ENCODE peak calls at places on chromosome 17, in nine cellular contexts. X, S, J, R, T, N, G, H and M are unnamed samples.

GRCh38 chr17:30939059-30939689 is 17.4 kb downstream of the ADAP2 start:
- DNase-seq in X (no peak), S (no peak), J (no peak), R (no peak), T (no peak), N (peak), G (no peak), H (no peak), M (no peak)

GRCh38 chr17:51869387-51869786 is 289.1 kb downstream of the CA10 start:
- DNase-seq in X (no peak), S (peak), J (no peak), R (no peak), T (no peak), N (peak), G (no peak), H (no peak), M (no peak)

GRCh38 chr17:9907883-9908648 is 3.0 kb upstream of the RCVRN start:
- DNase-seq in X (no peak), S (no peak), J (no peak), R (no peak), T (peak), N (no peak), G (no peak), H (no peak), M (no peak)

GRCh38 chr17:52546990-52547389 is 388.5 kb upstream of the CA10 start:
- DNase-seq in X (no peak), S (no peak), J (peak), R (no peak), T (no peak), N (no peak), G (no peak), H (no peak), M (no peak)

GRCh38 chr17:38602453-38602852 is 3.3 kb downstream of the SRCIN1 start:
- DNase-seq in X (no peak), S (no peak), J (no peak), R (no peak), T (no peak), N (no peak), G (no peak), H (no peak), M (no peak)

GRCh38 chr17:47225436-47225858 is 16.3 kb downstream of the MYL4 start:
- DNase-seq in X (no peak), S (peak), J (peak), R (peak), T (peak), N (no peak), G (peak), H (peak), M (peak)

GRCh38 chr17:59675231-59675630 is 32.0 kb downstream of the PTRH2 start:
- DNase-seq in X (no peak), S (no peak), J (no peak), R (no peak), T (no peak), N (no peak), G (no peak), H (no peak), M (no peak)

GRCh38 chr17:69677130-69677529 is 262.6 kb downstream of the MAP2K6 start:
- DNase-seq in X (no peak), S (peak), J (no peak), R (no peak), T (no peak), N (no peak), G (no peak), H (no peak), M (no peak)

GRCh38 chr17:72697602-72698146 is 394.8 kb downstream of the SLC39A11 start:
- DNase-seq in X (no peak), S (peak), J (no peak), R (no peak), T (no peak), N (no peak), G (no peak), H (no peak), M (no peak)

GRCh38 chr17:50903604-50904521 is 37.7 kb upstream of the TOB1 start:
- DNase-seq in X (no peak), S (peak), J (no peak), R (no peak), T (peak), N (peak), G (no peak), H (no peak), M (no peak)

GRCh38 chr17:50769884-50770283 is 2.6 kb upstream of the ANKRD40CL start:
- DNase-seq in X (no peak), S (no peak), J (no peak), R (no peak), T (no peak), N (no peak), G (no peak), H (no peak), M (no peak)

GRCh38 chr17:74011963-74012362 is 191.5 kb upstream of the RPL38 start:
- DNase-seq in X (no peak), S (no peak), J (no peak), R (no peak), T (no peak), N (no peak), G (no peak), H (no peak), M (no peak)

GRCh38 chr17:78342438-78343098 is 17.3 kb downstream of the SOCS3 start:
- DNase-seq in X (peak), S (peak), J (peak), R (peak), T (no peak), N (no peak), G (no peak), H (peak), M (peak)

GRCh38 chr17:14302421-14303099 is 1.7 kb downstream of the HS3ST3B1 start:
- DNase-seq in X (peak), S (peak), J (peak), R (peak), T (peak), N (peak), G (peak), H (peak), M (peak)

GRCh38 chr17:14303343-14304221 is 2.7 kb downstream of the HS3ST3B1 start:
- DNase-seq in X (no peak), S (no peak), J (no peak), R (no peak), T (no peak), N (no peak), G (no peak), H (no peak), M (no peak)

GRCh38 chr17:14305785-14306496 is 5.1 kb downstream of the HS3ST3B1 start:
- DNase-seq in X (no peak), S (no peak), J (no peak), R (no peak), T (no peak), N (no peak), G (no peak), H (no peak), M (no peak)

GRCh38 chr17:14304876-14305636 is 4.2 kb downstream of the HS3ST3B1 start:
- DNase-seq in X (no peak), S (no peak), J (no peak), R (no peak), T (no peak), N (no peak), G (no peak), H (no peak), M (no peak)

DNA sequence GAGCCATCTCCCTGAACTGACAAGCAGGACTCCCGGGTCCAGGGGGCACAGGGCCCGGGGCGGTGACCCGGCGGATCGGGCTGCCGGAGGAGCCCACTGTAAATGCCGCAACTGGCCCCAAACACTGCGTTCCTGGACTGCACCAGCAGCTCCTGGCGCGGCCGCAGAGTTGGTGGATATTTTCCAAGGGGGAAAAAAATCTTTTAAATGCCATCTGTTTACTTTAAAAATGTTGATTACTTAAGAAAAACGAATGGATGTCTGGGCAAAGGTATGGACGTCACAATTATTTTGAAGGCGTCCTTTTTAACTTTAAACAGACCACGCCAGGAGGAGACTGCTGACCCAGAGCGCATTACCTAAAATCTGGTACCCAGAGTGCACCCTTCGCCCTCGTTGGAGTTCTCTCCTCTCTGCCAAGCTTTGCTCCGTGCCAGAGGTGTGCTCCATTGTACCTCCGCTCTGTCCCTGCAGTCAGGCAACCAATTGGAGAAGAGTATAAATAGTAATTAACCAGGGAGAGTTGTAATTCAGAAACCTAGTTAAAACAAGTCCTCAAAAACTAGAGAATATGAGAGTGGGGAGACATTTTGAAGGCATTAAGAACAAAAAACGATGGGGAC is 3.5 kb downstream of the HS3ST3B1 start:
- DNase-seq in X (no peak), S (no peak), J (no peak), R (no peak), T (no peak), N (no peak), G (no peak), H (no peak), M (no peak)
- H3K27ac ChIP-seq in X (no peak), S (no peak), J (no peak), R (no peak), T (no peak), N (no peak), G (no peak), H (no peak), M (no peak)

GRCh38 chr17:39776267-39776666 is 38.5 kb downstream of the GRB7 start:
- DNase-seq in X (no peak), S (no peak), J (no peak), R (no peak), T (no peak), N (no peak), G (no peak), H (no peak), M (no peak)
- H3K4me3 ChIP-seq in X (no peak), S (no peak), J (no peak), R (no peak), T (no peak), N (peak), G (no peak), H (no peak), M (no peak)

DNA sequence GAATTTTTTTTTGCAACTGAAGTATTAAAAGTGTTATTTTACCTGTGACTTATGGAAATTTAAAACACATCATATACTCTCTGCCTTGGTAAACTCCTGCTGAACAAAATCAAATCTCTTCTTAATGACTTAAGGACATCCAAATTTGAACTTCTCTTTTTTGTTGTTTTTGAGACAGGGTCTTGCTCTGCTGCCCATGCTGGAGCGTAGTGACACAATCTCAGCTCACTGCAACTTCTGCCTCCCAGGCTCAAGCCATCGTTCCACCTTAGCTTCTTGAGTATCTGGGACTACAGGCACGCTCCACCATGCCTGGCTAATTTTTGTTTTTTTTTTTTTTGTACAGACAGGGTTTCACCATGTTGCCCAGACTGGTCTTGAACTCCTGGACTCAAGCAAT is 56.1 kb downstream of the SKAP1 start:
- DNase-seq in X (no peak), S (no peak), J (no peak), R (no peak), T (no peak), N (no peak), G (no peak), H (no peak), M (no peak)
- TF ChIP-seq CTCF in X (no peak), S (no peak), J (no peak), R (no peak), T (no peak), N (no peak), G (no peak), H (no peak), M (no peak)

DNA sequence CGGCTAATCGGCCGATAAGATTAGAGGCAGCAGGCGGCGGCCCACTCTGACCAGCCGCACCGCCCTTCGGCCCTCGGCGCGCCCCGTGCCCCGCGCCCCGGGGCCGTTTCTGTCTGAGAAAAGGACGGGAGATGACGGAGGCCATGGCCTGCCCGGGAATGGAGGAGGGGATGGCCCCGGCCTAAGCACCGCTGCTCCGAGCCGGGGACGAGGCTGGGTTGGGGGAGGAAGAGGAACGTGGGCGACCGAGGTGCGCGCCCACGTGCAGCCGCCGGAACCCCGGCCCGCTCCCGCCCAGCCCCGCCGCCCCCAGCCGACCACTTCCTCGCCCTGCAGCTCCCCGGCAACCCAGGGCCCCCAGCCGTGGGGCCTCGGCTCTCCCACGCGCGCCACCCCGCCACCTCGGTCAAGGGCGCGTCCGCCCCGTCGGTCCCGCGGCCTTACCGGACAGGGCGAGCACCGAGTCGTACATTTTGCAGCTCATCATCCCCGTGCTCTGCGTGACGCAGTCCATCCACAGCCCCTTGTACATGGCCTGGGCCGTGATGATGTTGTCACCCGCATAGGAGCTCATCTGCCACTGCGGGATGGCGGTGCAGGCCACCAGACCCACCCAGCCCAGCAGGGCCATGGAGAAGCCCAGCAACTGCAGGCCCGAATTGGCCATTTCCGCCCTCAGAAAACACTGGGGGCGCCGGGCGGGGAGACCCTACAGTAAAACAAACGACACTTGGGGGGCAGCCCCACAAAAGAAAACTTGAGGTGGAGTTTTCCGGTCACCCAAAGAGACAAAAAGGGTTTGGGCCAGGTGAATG is 694 bp downstream of the CLDN7 start:
- DNase-seq in X (no peak), S (no peak), J (no peak), R (no peak), T (no peak), N (no peak), G (no peak), H (no peak), M (no peak)
- H3K27ac ChIP-seq in X (no peak), S (peak), J (no peak), R (no peak), T (no peak), N (no peak), G (peak), H (no peak), M (no peak)

GRCh38 chr17:33964344-33964979 is 290.6 kb upstream of the CCL2 start:
- DNase-seq in X (no peak), S (no peak), J (no peak), R (no peak), T (no peak), N (peak), G (no peak), H (no peak), M (no peak)
- H3K4me3 ChIP-seq in X (no peak), S (no peak), J (no peak), R (no peak), T (no peak), N (no peak), G (no peak), H (no peak), M (no peak)

GRCh38 chr17:80414508-80414802 is 512 bp upstream of the ENDOV start:
- DNase-seq in X (no peak), S (peak), J (no peak), R (no peak), T (no peak), N (peak), G (no peak), H (no peak), M (no peak)
- TF ChIP-seq CTCF in X (no peak), S (peak), J (no peak), R (no peak), T (no peak), N (peak), G (no peak), H (no peak), M (peak)

GRCh38 chr17:57898487-57899311 is 48.9 kb upstream of the MRPS23 start:
- DNase-seq in X (peak), S (no peak), J (no peak), R (peak), T (no peak), N (no peak), G (peak), H (peak), M (peak)
- H3K27ac ChIP-seq in X (peak), S (no peak), J (peak), R (peak), T (peak), N (no peak), G (peak), H (peak), M (no peak)

DNA sequence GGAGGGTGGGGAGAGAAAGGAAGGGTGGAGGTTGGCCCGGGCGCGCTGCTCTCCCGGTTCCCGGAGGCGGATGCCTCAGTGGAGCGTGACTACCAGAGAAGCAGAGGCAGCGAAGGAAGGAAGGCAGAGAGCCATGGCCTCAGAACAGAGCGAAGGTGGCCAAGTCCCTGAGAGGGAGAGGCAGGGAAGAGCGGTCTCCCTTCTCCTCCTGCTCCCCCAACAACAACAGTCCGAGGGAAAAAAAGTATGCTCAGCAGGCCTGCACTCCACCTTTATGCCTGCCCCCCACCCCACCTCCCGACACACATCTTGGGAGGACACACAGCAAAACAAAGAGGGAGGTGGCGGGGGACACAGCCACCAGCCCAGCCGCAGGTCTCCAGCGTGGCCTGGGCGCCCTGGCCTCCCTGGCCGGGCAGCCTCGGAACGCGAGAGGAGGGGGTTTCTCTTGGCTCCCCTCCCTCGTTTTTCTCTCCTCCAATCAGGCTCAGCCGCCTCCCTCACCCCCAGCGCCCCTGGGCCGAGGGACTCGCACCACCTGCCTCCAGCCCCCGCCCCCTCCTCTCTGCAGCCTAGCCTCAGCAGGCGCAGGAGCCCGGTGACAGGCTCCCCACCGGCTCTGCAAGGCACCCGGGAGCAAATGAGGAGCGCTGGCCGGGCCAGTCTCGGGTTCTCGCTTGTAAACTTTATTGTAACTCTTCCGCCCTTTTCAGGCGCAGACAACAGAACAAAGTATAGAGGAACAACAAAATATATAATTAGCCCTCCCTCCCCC is 1.1 kb upstream of the HOXB7 start:
- DNase-seq in X (no peak), S (no peak), J (no peak), R (no peak), T (no peak), N (peak), G (no peak), H (no peak), M (no peak)
- H3K4me3 ChIP-seq in X (peak), S (peak), J (peak), R (peak), T (peak), N (peak), G (peak), H (peak), M (peak)

GRCh38 chr17:3814361-3814760 is 13.4 kb upstream of the ITGAE start:
- DNase-seq in X (no peak), S (no peak), J (no peak), R (no peak), T (no peak), N (no peak), G (no peak), H (no peak), M (no peak)

GRCh38 chr17:3817851-3818605 is 17.0 kb upstream of the ITGAE start:
- DNase-seq in X (no peak), S (no peak), J (no peak), R (no peak), T (no peak), N (no peak), G (no peak), H (no peak), M (no peak)

GRCh38 chr17:3815122-3815521 is 14.1 kb upstream of the ITGAE start:
- DNase-seq in X (no peak), S (no peak), J (no peak), R (no peak), T (no peak), N (no peak), G (no peak), H (no peak), M (no peak)

GRCh38 chr17:3813171-3813570 is 12.2 kb upstream of the ITGAE start:
- DNase-seq in X (no peak), S (no peak), J (no peak), R (no peak), T (no peak), N (no peak), G (no peak), H (no peak), M (no peak)

DNA sequence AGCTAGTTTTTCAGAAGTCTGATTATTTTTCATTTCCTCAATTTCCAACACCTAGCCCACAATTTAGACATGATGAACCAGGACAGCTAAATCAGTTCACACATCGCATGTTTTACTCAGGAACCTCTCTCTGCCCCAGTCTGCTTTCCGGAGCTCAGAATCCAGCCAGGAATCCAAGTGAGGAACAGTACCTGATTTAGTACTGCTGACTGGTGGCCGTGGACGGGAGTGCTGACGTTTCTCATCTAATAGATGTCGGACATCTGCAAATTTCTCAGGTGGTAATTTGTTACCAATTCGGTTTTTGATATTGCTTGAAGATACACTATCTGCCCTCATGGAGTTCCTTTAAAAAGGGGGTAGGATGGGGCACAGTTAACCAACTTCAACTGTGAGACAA is 14.9 kb upstream of the ITGAE start:
- DNase-seq in X (no peak), S (no peak), J (no peak), R (no peak), T (no peak), N (no peak), G (no peak), H (no peak), M (no peak)
- TF ChIP-seq CTCF in X (no peak), S (peak), J (no peak), R (no peak), T (peak), N (no peak), G (no peak), H (no peak), M (peak)

GRCh38 chr17:17492562-17492961 is 3.6 kb downstream of the RASD1 start:
- DNase-seq in X (no peak), S (no peak), J (no peak), R (no peak), T (no peak), N (no peak), G (no peak), H (no peak), M (no peak)
- H3K27ac ChIP-seq in X (no peak), S (no peak), J (peak), R (no peak), T (no peak), N (no peak), G (peak), H (no peak), M (no peak)